ENCODE peak calls at places on chromosome 11, in four cellular contexts. T, O, B and X are unnamed samples.

GRCh38 chr11:2700415-2701211 is 819 bp upstream of the KCNQ1OT1 start:
- DNase-seq in T (peak; percentile 80), O (no peak), B (no peak), X (no peak)

GRCh38 chr11:126485021-126485781 is 129.7 kb downstream of the ST3GAL4 start:
- DNase-seq in T (no peak), B (no peak), O (peak; percentile 43), X (no peak)

GRCh38 chr11:2744166-2744565 is 44.4 kb upstream of the KCNQ1OT1 start:
- DNase-seq in T (no peak), B (no peak), O (no peak), X (no peak)

GRCh38 chr11:93689166-93689734 is 27.8 kb downstream of the CEP295 start:
- DNase-seq in B (no peak), O (no peak), T (no peak), X (no peak)

GRCh38 chr11:114257621-114258558 is 38.3 kb upstream of the NNMT start:
- DNase-seq in T (no peak), B (no peak), O (no peak), X (peak; percentile 30)

GRCh38 chr11:94400839-94401772 is at the start of gene GPR83:
- DNase-seq in B (no peak), T (no peak), O (no peak), X (no peak)

GRCh38 chr11:65316311-65316978 is 1.8 kb downstream of the CDC42EP2 start:
- DNase-seq in T (peak; percentile 34), B (no peak), O (peak; percentile 91), X (no peak)

GRCh38 chr11:124762077-124762623 is at the start of gene ESAM:
- DNase-seq in B (peak; percentile 64), T (peak; percentile 84), O (no peak), X (no peak)

GRCh38 chr11:29781268-29781667 is 235.6 kb downstream of the KCNA4 start:
- DNase-seq in T (no peak), B (no peak), O (no peak), X (no peak)

GRCh38 chr11:67071420-67072284 is 15.0 kb downstream of the RHOD start:
- DNase-seq in B (peak; percentile 65), O (no peak), T (peak; percentile 85), X (peak; percentile 19)

GRCh38 chr11:57530596-57531507 is at the start of gene TIMM10:
- DNase-seq in O (peak; percentile 86), T (peak; percentile 96), B (peak; percentile 89), X (peak; percentile 94)

GRCh38 chr11:3203221-3204043 is 15.2 kb downstream of the MRGPRG start:
- DNase-seq in O (no peak), B (no peak), T (no peak), X (no peak)

GRCh38 chr11:117978982-117979381 is 7.2 kb upstream of the IL10RA start:
- DNase-seq in T (no peak), O (no peak), B (no peak), X (no peak)

DNA sequence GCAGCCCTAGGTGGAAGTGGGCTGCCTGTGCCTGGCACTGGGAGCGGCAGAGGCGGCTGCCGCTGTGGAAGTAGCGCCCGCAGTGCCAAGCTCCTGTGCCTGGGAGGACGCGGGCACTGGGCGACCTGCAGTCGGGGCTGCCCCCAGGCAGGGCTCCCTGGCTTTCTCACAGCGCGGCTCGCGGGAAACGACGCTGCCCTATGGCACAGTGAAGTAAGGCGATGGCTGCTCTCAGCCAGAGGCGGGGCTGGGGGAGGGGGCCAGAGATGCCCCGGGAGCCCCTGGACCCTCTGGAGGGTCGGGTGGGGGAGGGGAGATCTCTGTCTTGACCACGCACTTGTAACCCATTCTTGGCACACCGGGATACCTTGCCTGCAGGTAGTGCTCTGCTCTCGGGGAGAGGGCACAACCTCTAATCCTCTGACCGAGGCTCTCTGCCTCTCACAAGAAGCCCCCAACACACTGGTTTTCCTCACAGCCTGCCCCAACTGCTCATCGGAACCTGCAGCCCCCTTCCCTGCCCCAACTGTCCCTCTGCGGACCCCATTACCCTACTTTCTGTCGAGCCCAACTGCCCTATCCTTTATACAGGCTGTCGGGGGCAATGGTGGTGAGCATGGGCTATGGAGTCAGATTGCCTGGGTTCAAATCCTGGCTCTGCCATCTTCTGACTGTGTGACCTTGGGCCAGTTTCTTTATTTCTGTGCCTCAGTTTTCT is 32.2 kb upstream of the TRIM29 start:
- DNase-seq in O (no peak), B (no peak), T (no peak), X (no peak)
- H3K27ac ChIP-seq in O (no peak overlapping the region), B (no peak overlapping the region), T (no peak overlapping the region), X (peak overlapping the region; percentile 73)

GRCh38 chr11:12864316-12865156 is 144.6 kb upstream of the RASSF10 start:
- DNase-seq in T (no peak), O (peak; percentile 85), B (no peak), X (no peak)

GRCh38 chr11:12868315-12869073 is 140.6 kb upstream of the RASSF10 start:
- DNase-seq in O (no peak), T (no peak), B (no peak), X (no peak)

GRCh38 chr11:12871251-12871650 is 137.9 kb upstream of the RASSF10 start:
- DNase-seq in O (no peak), T (no peak), B (no peak), X (no peak)

GRCh38 chr11:12865871-12866595 is 143.1 kb upstream of the RASSF10 start:
- DNase-seq in T (no peak), O (no peak), B (no peak), X (no peak)

GRCh38 chr11:12867531-12867930 is 141.6 kb upstream of the RASSF10 start:
- DNase-seq in T (no peak), O (no peak), B (no peak), X (no peak)
- H3K27ac ChIP-seq in T (no peak overlapping the region), O (no peak overlapping the region), B (no peak overlapping the region), X (no peak overlapping the region)

DNA sequence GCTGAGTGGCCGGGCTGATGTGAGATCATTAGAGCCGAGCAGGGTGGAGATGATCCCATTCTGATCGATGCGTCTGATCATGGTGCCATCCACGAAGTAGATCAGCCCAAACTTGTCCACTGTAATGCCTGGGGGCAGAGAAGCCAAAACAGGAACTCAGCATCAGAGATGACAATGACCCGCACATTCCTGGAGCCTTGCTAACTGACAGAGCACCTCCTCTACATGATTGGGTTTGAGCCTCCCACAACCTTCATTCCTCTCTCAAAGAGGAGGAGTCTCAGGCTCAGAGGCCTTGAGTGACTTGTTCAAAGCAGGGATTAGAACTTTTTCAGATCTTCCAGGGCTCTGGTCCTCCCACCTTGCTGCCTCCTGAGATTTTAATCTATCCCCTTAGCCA is 133.7 kb upstream of the NARS2 start:
- DNase-seq in O (no peak), B (no peak), T (no peak), X (no peak)
- H3K27ac ChIP-seq in O (no peak overlapping the region), B (no peak overlapping the region), T (no peak overlapping the region), X (no peak overlapping the region)

DNA sequence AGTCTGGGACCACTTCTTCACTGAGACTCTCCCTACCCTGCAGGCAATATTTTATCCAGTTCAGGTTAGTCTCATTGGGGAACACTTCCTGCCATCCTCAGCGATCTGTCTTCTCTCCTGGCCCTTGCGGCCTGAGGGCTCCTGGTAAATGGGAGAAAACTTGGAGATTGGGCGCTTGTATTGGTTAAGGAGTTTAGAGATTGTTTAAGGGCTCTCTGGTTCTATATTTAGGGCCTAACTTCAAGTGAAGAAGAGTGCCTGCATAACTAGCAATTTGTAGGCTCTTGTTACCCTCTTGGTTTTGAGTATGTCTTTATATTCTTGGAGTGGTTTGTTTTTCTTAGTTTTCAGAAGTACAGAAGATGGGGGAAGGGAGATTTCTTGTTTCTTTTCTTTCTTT is 72.7 kb downstream of the TRAF6 start:
- DNase-seq in B (no peak), O (no peak), T (no peak), X (no peak)
- H3K27ac ChIP-seq in B (no peak overlapping the region), O (no peak overlapping the region), T (no peak overlapping the region), X (no peak overlapping the region)

GRCh38 chr11:16788141-16789060 is 50.0 kb downstream of the C11orf58 start:
- DNase-seq in T (peak; percentile 75), B (peak; percentile 32), O (peak; percentile 30), X (peak; percentile 47)
- H3K27ac ChIP-seq in T (no peak overlapping the region), B (no peak overlapping the region), O (no peak overlapping the region), X (no peak overlapping the region)

GRCh38 chr11:60836866-60837510 is 4.9 kb upstream of the CCDC86 start:
- DNase-seq in B (no peak), T (no peak), O (no peak), X (no peak)
- H3K27ac ChIP-seq in B (no peak overlapping the region), T (no peak overlapping the region), O (no peak overlapping the region), X (no peak overlapping the region)

GRCh38 chr11:62560566-62561103 is 13.1 kb downstream of the EEF1G start:
- DNase-seq in B (peak; percentile 70), T (peak; percentile 94), O (peak; percentile 97), X (no peak)

GRCh38 chr11:62558669-62559068 is 12.1 kb upstream of the AHNAK start:
- DNase-seq in T (no peak), B (no peak), O (no peak), X (no peak)

GRCh38 chr11:62556102-62556871 is 9.7 kb upstream of the AHNAK start:
- DNase-seq in T (peak; percentile 90), O (peak; percentile 86), B (peak; percentile 84), X (no peak)

GRCh38 chr11:62556872-62557631 is 10.4 kb upstream of the AHNAK start:
- DNase-seq in B (peak; percentile 54), O (no peak), T (peak; percentile 58), X (no peak)

DNA sequence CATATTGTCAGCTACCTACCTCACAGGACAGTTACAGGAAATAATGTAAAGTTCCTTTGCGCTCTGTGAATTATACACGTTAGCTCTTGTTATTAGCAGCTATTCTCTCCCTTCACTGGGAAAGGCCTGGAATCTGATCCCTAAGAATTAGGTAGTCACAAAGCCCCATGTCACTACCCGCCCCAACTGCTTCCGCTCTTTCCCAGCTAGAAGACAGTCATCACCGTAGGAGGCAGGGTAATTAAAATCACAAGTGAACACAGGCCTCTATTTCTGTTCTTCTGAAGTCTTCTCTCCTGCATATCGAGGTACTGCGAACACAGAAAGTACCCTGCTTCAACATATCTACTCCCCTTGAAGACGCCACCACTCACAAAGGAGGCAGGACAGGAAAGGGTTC is 12.6 kb upstream of the AHNAK start:
- DNase-seq in O (no peak), B (no peak), T (no peak), X (no peak)
- H3K27ac ChIP-seq in O (no peak overlapping the region), B (no peak overlapping the region), T (peak overlapping the region; percentile 100), X (no peak overlapping the region)

GRCh38 chr11:15698855-15699254 is 584.1 kb downstream of the INSC start:
- DNase-seq in T (no peak), B (no peak), O (no peak), X (no peak)

GRCh38 chr11:15697437-15698236 is 582.9 kb downstream of the INSC start:
- DNase-seq in O (no peak), T (no peak), B (no peak), X (no peak)

GRCh38 chr11:15695096-15695721 is 580.5 kb downstream of the INSC start:
- DNase-seq in T (no peak), O (no peak), B (no peak), X (no peak)

GRCh38 chr11:15692739-15693138 is 578.0 kb downstream of the INSC start:
- DNase-seq in B (no peak), O (no peak), T (no peak), X (no peak)

GRCh38 chr11:15696069-15696468 is 581.3 kb downstream of the INSC start:
- DNase-seq in T (no peak), O (no peak), B (no peak), X (no peak)
- H3K27ac ChIP-seq in T (no peak overlapping the region), O (no peak overlapping the region), B (no peak overlapping the region), X (no peak overlapping the region)